ENCODE peak calls at places on chromosome 7, in five cellular contexts. C is lung; J is astrocyte of the spinal cord; Z is skeletal muscle cell; D is CD8-positive, alpha-beta T cell. L is an unnamed sample.
A peak's percentile ranks its signal among the peaks of the same experiment; 100 is the strongest.

GRCh38 chr7:128860158-128861073 is 2.2 kb upstream of the ATP6V1F start:
- DNase-seq in D (no peak), C (no peak), J (peak; percentile 50), Z (peak; percentile 28), L (no peak)

GRCh38 chr7:44154703-44155102 is 13.6 kb upstream of the MYL7 start:
- DNase-seq in Z (no peak), C (no peak), D (no peak), J (no peak), L (no peak)

GRCh38 chr7:102859084-102859798 is 53.6 kb upstream of the LRRC17 start:
- DNase-seq in Z (no peak), C (no peak), D (no peak), J (no peak), L (no peak)

GRCh38 chr7:151429555-151430331 is 10.2 kb downstream of the CRYGN start:
- DNase-seq in C (no peak), Z (no peak), J (no peak), D (peak; percentile 80), L (peak; percentile 80)

GRCh38 chr7:108112683-108113082 is 17.5 kb downstream of the LAMB4 start:
- DNase-seq in D (no peak), Z (no peak), J (no peak), C (no peak), L (no peak)

GRCh38 chr7:99514050-99514449 is 9.6 kb downstream of the ZKSCAN5 start:
- DNase-seq in D (no peak), C (no peak), J (no peak), Z (no peak), L (no peak)

GRCh38 chr7:131861620-131862346 is 305.4 kb upstream of the PODXL start:
- DNase-seq in Z (peak; percentile 6), J (peak; percentile 80), C (no peak), D (no peak), L (no peak)

GRCh38 chr7:143248781-143249354 is 14.4 kb upstream of the GSTK1 start:
- DNase-seq in J (no peak), D (no peak), C (no peak), Z (no peak), L (no peak)

GRCh38 chr7:2841907-2842306 is 2.2 kb downstream of the GNA12 start:
- DNase-seq in J (no peak), Z (no peak), D (no peak), C (no peak), L (no peak)
- H3K4me3 ChIP-seq in J (no peak overlapping the region), Z (no peak overlapping the region), D (no peak overlapping the region), C (no peak overlapping the region), L (no peak overlapping the region)

DNA sequence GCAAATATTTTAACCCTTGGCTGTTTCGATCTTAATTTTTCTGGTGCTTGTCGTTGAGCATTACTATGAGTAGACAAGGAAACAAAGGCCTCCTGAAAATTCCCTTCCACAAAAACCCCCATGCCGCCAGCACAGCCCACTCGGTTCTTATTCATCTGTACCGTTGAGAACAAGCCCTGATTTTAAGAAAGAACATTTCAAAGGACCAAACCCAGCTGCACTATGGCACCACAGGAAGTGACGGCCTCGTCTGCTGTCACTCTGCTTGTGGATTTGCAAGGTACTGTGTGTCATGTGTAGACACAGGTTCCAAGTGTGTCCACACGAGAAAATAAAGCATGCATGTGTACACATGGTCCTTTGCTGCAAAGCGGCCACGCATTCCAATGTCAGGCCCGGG is 285.2 kb downstream of the DNAJB6 start:
- DNase-seq in Z (no peak), D (peak; percentile 62), C (no peak), J (no peak), L (no peak)
- H3K4me3 ChIP-seq in Z (no peak overlapping the region), D (no peak overlapping the region), C (no peak overlapping the region), J (no peak overlapping the region), L (no peak overlapping the region)

DNA sequence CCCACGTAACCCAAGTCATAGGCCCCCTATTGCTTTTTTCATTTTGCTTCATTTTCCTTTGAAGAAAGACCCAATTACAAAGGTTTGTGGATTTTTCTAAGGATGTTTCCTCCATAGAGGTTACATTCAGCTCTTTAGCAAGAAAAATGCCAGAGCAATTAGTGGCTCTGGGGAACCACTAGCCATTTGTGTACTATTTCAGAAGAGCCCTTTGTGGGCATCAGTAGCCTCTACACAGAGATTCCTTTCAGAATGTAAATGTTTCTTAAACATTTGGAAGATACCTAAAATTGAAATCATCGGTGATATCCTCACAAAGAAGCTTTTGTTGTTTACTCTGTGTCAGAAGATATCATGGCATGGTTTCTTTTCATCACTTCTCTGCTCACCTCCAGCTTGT is 291.0 kb upstream of the KMT2E start:
- DNase-seq in D (no peak), C (no peak), Z (no peak), J (no peak), L (no peak)
- H3K4me3 ChIP-seq in D (no peak overlapping the region), C (no peak overlapping the region), Z (no peak overlapping the region), J (no peak overlapping the region), L (no peak overlapping the region)

GRCh38 chr7:120273476-120273975 is 551 bp downstream of the KCND2 start:
- DNase-seq in C (no peak), J (peak; percentile 16), Z (no peak), D (no peak), L (peak; percentile 74)
- H3K4me3 ChIP-seq in C (peak overlapping the region; percentile 13), J (peak overlapping the region; percentile 58), Z (peak overlapping the region; percentile 61), D (no peak overlapping the region), L (peak overlapping the region; percentile 91)